ENCODE peak calls at places on chromosomes 5 and 9, in six cellular contexts. S is activated gamma-delta T cell treated with Interleukin-2 at 50 U/mL for 16 hours, B is pancreas, X is SHP77 treated with DMSO at 0.1 percent for 48 hours, U is HS-5, O is amygdala. V is an unnamed sample.

GRCh38 chr9:93110400-93110855 is 14.4 kb downstream of the CARD19 start:
- DNase-seq in U (no peak), X (no peak), S (no peak), O (no peak), B (peak; percentile 23), V (peak; percentile 45)

GRCh38 chr9:38182321-38182720 is 113.3 kb upstream of the SHB start:
- DNase-seq in S (no peak), O (no peak), X (no peak), U (no peak), B (peak; percentile 83), V (no peak)

GRCh38 chr9:136191549-136192286 is 13.2 kb downstream of the LHX3 start:
- DNase-seq in S (no peak), O (no peak), B (no peak), X (no peak), U (no peak), V (no peak)

GRCh38 chr5:175344331-175345200 is 99.4 kb downstream of the DRD1 start:
- DNase-seq in S (no peak), X (no peak), O (no peak), B (no peak), U (peak; percentile 16), V (no peak)

GRCh38 chr5:107869459-107870115 is 198.8 kb upstream of the EFNA5 start:
- DNase-seq in S (no peak), X (no peak), U (peak; percentile 70), O (no peak), B (no peak), V (no peak)

GRCh38 chr5:119178435-119178834 is 107.5 kb downstream of the DMXL1 start:
- DNase-seq in X (no peak), S (no peak), B (no peak), O (no peak), U (no peak), V (no peak)

GRCh38 chr9:110255064-110255416 is 1.3 kb downstream of the TXN start:
- DNase-seq in S (no peak), O (no peak), U (no peak), X (no peak), B (peak; percentile 25), V (no peak)

GRCh38 chr9:37410354-37410861 is 12.1 kb upstream of the GRHPR start:
- DNase-seq in U (no peak), B (no peak), O (no peak), S (no peak), X (no peak), V (no peak)

GRCh38 chr5:101785090-101785489 is 511.0 kb downstream of the SLCO4C1 start:
- DNase-seq in O (no peak), S (no peak), B (no peak), X (no peak), U (no peak), V (no peak)

GRCh38 chr9:78609471-78609870 is 312.5 kb downstream of the PSAT1 start:
- DNase-seq in U (no peak), B (no peak), X (peak; percentile 2), S (no peak), O (no peak), V (no peak)

GRCh38 chr5:157612071-157612476 is 36.5 kb upstream of the ADAM19 start:
- DNase-seq in U (no peak), S (no peak), X (peak; percentile 71), B (no peak), O (no peak), V (no peak)

V was measured in left lobe of liver.